ENCODE peak calls at places on chromosomes 6 and 20, in ten cellular contexts. W is PC-3, I is lower lobe of right lung, J is body of pancreas, B is GM12878, M is RWPE1, F is fibroblast of the aortic adventitia, X is cardiac muscle cell, Z is HFFc6, L is LNCaP clone FGC. O is an unnamed sample.

GRCh38 chr6:143410859-143411270 is 39.6 kb downstream of the ADAT2 start:
- DNase-seq in W (peak; percentile 88), I (no peak), J (no peak), B (no peak), M (peak; percentile 70), F (peak; percentile 70), X (peak; percentile 7), Z (peak; percentile 67), L (no peak), O (peak; percentile 83)

GRCh38 chr6:75526502-75527127 is 33.0 kb upstream of the FILIP1 start:
- DNase-seq in W (peak; percentile 82), I (no peak), J (peak; percentile 82), B (peak; percentile 40), M (peak; percentile 52), F (peak; percentile 86), X (peak; percentile 86), Z (peak; percentile 76), L (peak; percentile 51), O (peak; percentile 70)

GRCh38 chr20:2349801-2350200 is 30.9 kb upstream of the TGM6 start:
- DNase-seq in W (peak; percentile 49), I (no peak), J (no peak), B (no peak), M (no peak), F (peak; percentile 17), X (peak; percentile 41), Z (peak; percentile 45), L (no peak), O (peak; percentile 8)

GRCh38 chr20:62168061-62168460 is 14.8 kb upstream of the MTG2 start:
- DNase-seq in W (no peak), I (no peak), J (no peak), B (no peak), M (no peak), F (no peak), X (no peak), Z (no peak), L (no peak), O (no peak)

GRCh38 chr6:16697437-16698162 is 63.7 kb downstream of the ATXN1 start:
- DNase-seq in W (no peak), I (no peak), J (no peak), B (no peak), M (no peak), F (no peak), X (no peak), Z (no peak), L (no peak), O (no peak)

GRCh38 chr6:40586800-40587201 is 363 bp downstream of the LRFN2 start:
- DNase-seq in W (no peak), I (no peak), J (peak; percentile 34), B (no peak), M (no peak), F (no peak), X (no peak), Z (no peak), L (no peak), O (no peak)

GRCh38 chr6:85865665-85866372 is 223.1 kb upstream of the SYNCRIP start:
- DNase-seq in W (peak; percentile 89), I (no peak), J (peak; percentile 26), B (no peak), M (peak; percentile 26), F (peak; percentile 79), X (peak; percentile 82), Z (peak; percentile 44), L (no peak), O (peak; percentile 62)

GRCh38 chr6:38058022-38058421 is 238.5 kb downstream of the ZFAND3 start:
- DNase-seq in W (peak; percentile 58), I (no peak), J (no peak), B (peak; percentile 20), M (peak; percentile 83), F (peak; percentile 9), X (no peak), Z (peak; percentile 55), L (no peak), O (peak; percentile 96)

GRCh38 chr6:140052757-140053729 is 678.6 kb upstream of the CITED2 start:
- DNase-seq in W (peak; percentile 17), I (no peak), J (peak; percentile 13), B (no peak), M (no peak), F (peak; percentile 54), X (peak; percentile 61), Z (peak; percentile 80), L (no peak), O (peak; percentile 29)

GRCh38 chr6:111774346-111774703 is 98.9 kb downstream of the FYN start:
- DNase-seq in W (no peak), I (no peak), J (no peak), B (no peak), M (no peak), F (peak; percentile 55), X (peak; percentile 53), Z (no peak), L (no peak), O (no peak)

DNA sequence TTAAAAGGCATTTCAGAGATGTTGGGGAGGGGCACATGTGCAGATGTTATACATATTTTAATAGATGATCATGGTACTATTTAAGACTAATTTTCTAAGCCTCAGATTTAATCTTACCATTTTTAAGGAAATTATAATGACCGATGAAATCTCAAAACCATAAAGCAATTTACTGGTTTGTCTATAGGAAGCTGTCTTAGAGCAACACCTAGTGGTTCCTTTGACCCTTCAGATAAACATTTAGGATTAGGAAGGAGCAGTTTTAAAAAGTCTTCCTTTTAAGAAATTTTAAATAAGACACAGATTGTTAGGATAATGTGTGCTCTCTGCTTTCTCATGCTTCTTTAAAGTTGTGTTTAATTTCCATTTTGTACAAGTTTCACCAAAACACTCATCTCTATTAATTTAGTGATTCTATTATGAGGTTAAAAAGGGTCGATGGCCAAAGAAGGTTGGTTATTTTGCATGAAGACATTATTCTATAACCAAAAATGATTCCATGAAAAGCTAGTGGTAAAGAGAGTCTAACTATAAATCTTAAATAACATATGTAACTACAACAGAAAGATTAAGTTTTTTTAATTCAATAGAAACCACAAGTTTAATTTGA is 376.4 kb downstream of the HACE1 start:
- DNase-seq in W (peak; percentile 44), I (no peak), J (no peak), B (no peak), M (peak; percentile 5), F (peak; percentile 3), X (peak; percentile 36), Z (no peak), L (no peak), O (peak; percentile 10)
- TF ChIP-seq CTCF in W (peak; percentile 67), I (peak; percentile 36), J (no peak), B (peak; percentile 30), M (peak; percentile 22), F (peak; percentile 10), X (peak; percentile 32), Z (peak; percentile 17), L (peak; percentile 51), O (no peak)

DNA sequence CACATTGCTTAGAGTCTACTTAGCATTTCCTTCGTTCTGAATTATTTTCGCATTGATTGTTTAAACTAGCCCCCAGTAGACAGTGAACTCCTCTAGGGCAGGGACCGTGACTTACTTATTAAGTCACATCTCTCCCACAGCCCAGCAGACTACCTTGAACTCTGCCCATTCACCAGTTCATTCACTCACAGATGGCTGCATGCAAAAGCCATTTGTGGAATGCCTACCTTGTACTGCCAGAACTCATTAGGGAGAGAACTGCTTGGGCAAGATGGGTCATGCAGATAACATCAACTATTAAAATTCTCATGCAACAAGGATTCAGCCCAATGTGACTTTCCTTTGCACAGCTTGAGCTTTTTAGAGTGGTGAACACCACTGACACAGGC is 273.7 kb downstream of the CDC5L start:
- DNase-seq in W (peak; percentile 34), I (no peak), J (no peak), B (no peak), M (peak; percentile 48), F (no peak), X (no peak), Z (peak; percentile 93), L (peak; percentile 55), O (peak; percentile 84)
- TF ChIP-seq CTCF in W (no peak), I (no peak), J (no peak), B (no peak), M (no peak), F (no peak), X (no peak), Z (no peak), L (no peak), O (no peak)

GRCh38 chr6:169174516-169175359 is 78.9 kb downstream of the THBS2 start:
- DNase-seq in W (no peak), I (no peak), J (no peak), B (no peak), M (no peak), F (no peak), X (no peak), Z (no peak), L (no peak), O (no peak)
- TF ChIP-seq CTCF in W (no peak), I (no peak), J (no peak), B (no peak), M (no peak), F (no peak), X (no peak), Z (no peak), L (no peak), O (no peak)

DNA sequence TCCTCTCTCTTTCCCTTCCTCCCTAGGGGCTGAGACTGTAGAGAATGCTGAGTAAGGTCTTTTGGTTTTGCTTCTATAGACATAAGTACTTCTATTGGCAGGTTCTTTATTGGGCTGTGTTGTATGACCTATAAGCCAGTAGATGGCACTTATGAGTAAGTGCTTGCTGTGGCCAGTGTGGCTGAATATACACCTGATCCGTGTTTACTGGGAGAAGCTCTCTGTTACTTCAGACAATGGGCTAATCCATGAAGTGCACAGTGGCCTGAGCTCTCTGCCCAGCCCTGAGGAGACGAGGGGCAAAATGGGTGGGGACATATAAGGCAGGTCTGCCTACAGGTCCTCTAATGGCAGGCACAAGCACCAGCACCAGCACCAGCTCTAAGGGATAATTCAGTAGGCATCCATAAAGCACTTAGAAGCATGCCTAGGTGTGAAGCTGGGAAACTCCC is 610.3 kb downstream of the RNF144B start:
- DNase-seq in W (peak; percentile 79), I (no peak), J (peak; percentile 37), B (no peak), M (peak; percentile 36), F (peak; percentile 57), X (peak; percentile 70), Z (peak; percentile 22), L (peak; percentile 49), O (peak; percentile 63)
- TF ChIP-seq CTCF in W (peak; percentile 86), I (peak; percentile 51), J (peak; percentile 37), B (peak; percentile 58), M (peak; percentile 53), F (peak; percentile 68), X (peak; percentile 73), Z (peak; percentile 68), L (peak; percentile 77), O (peak; percentile 79)